ENCODE peak calls at places on chromosome 17, in five cellular contexts. Y, O, U, P and S are unnamed samples.

GRCh38 chr17:30970757-30971567 is at the start of gene RNF135:
- DNase-seq in Y (peak; percentile 74), O (peak; percentile 84), P (peak; percentile 91), U (no peak), S (peak; percentile 53)

GRCh38 chr17:68101992-68102758 is 66.6 kb downstream of the KPNA2 start:
- DNase-seq in Y (peak; percentile 53), U (no peak), P (peak; percentile 18), O (no peak), S (no peak)

GRCh38 chr17:76868176-76868668 is at the start of gene MGAT5B:
- DNase-seq in U (no peak), O (no peak), P (peak; percentile 80), Y (peak; percentile 74), S (peak; percentile 61)

GRCh38 chr17:81049372-81049911 is 14.5 kb downstream of the BAIAP2 start:
- DNase-seq in P (no peak), U (no peak), O (no peak), Y (no peak), S (no peak)

GRCh38 chr17:17681744-17682292 is 560 bp downstream of the RAI1 start:
- DNase-seq in O (no peak), Y (peak; percentile 57), P (peak; percentile 28), U (no peak), S (no peak)

GRCh38 chr17:55794681-55795080 is 43.8 kb downstream of the PCTP start:
- DNase-seq in O (no peak), Y (no peak), U (no peak), P (peak; percentile 23), S (no peak)

GRCh38 chr17:21200590-21201301 is 13.2 kb downstream of the TMEM11 start:
- DNase-seq in Y (no peak), P (no peak), U (no peak), O (no peak), S (no peak)

GRCh38 chr17:64066709-64067108 is 46.3 kb upstream of the ICAM2 start:
- DNase-seq in Y (no peak), P (no peak), U (no peak), O (no peak), S (peak; percentile 57)

GRCh38 chr17:59151591-59151990 is 3.4 kb downstream of the SKA2 start:
- DNase-seq in P (no peak), U (no peak), Y (no peak), O (no peak), S (no peak)

GRCh38 chr17:32126325-32126724 is 16.0 kb upstream of the RHOT1 start:
- DNase-seq in P (no peak), Y (no peak), U (no peak), O (no peak), S (no peak)

GRCh38 chr17:73521376-73521775 is 122.9 kb downstream of the SDK2 start:
- DNase-seq in Y (no peak), U (no peak), P (no peak), O (no peak), S (no peak)

GRCh38 chr17:5840811-5841446 is 229.2 kb upstream of the WSCD1 start:
- DNase-seq in U (no peak), P (no peak), Y (no peak), O (no peak), S (no peak)

GRCh38 chr17:2347805-2348685 is 10.7 kb downstream of the SGSM2 start:
- DNase-seq in Y (no peak), U (no peak), O (no peak), P (peak; percentile 53), S (no peak)

GRCh38 chr17:58215685-58216084 is 3.4 kb downstream of the MKS1 start:
- DNase-seq in O (no peak), U (no peak), P (no peak), Y (no peak), S (no peak)

GRCh38 chr17:78041401-78042179 is 83.1 kb downstream of the TNRC6C start:
- DNase-seq in P (no peak), Y (no peak), O (no peak), U (no peak), S (no peak)

GRCh38 chr17:62718420-62718819 is 89.7 kb downstream of the MARCHF10 start:
- DNase-seq in P (peak; percentile 90), O (no peak), Y (no peak), U (no peak), S (no peak)

GRCh38 chr17:38632334-38632733 is 26.6 kb upstream of the SRCIN1 start:
- DNase-seq in P (no peak), U (no peak), Y (no peak), O (no peak), S (no peak)

GRCh38 chr17:83152745-83153611 is 73.6 kb downstream of the METRNL start:
- DNase-seq in O (no peak), Y (no peak), P (no peak), U (peak; percentile 72), S (no peak)

GRCh38 chr17:4715071-4715749 is 4.8 kb downstream of the ARRB2 start:
- DNase-seq in O (no peak), U (no peak), P (no peak), Y (peak; percentile 88), S (peak; percentile 54)

GRCh38 chr17:31486351-31487062 is 95.0 kb downstream of the RAB11FIP4 start:
- DNase-seq in U (no peak), Y (no peak), P (no peak), O (no peak), S (no peak)

GRCh38 chr17:74601944-74602572 is 10.0 kb upstream of the CD300LD start:
- DNase-seq in Y (peak; percentile 61), P (peak; percentile 51), U (no peak), O (no peak), S (no peak)

GRCh38 chr17:30173649-30174048 is 57.0 kb downstream of the NSRP1 start:
- DNase-seq in P (no peak), U (no peak), Y (peak; percentile 78), O (no peak), S (no peak)

GRCh38 chr17:8755590-8756255 is 2.6 kb downstream of the SPDYE4 start:
- DNase-seq in O (no peak), P (no peak), U (peak; percentile 87), Y (no peak), S (no peak)

GRCh38 chr17:40486513-40487370 is 14.7 kb downstream of the TNS4 start:
- DNase-seq in O (no peak), P (peak; percentile 75), Y (no peak), U (no peak), S (no peak)

GRCh38 chr17:44084131-44084538 is 13.6 kb downstream of the G6PC3 start:
- DNase-seq in O (no peak), P (no peak), U (no peak), Y (no peak), S (no peak)

GRCh38 chr17:44082206-44082605 is 11.7 kb downstream of the G6PC3 start:
- DNase-seq in Y (no peak), U (no peak), P (no peak), O (no peak), S (no peak)

GRCh38 chr17:78048346-78049292 is 79.9 kb downstream of the TMC6 start:
- DNase-seq in U (no peak), P (no peak), O (no peak), Y (no peak), S (no peak)